ENCODE peak calls at places on chromosome 11, in four cellular contexts. One of them, this sample, is unnamed.
A peak's percentile ranks its signal among the peaks of the same experiment; 100 is the strongest.

GRCh38 chr11:13487661-13488030 is 8.2 kb downstream of the PTH start:
- DNase-seq in gastrocnemius medialis: no peak
- DNase-seq in tibial artery: no peak
- DNase-seq in upper lobe of right lung: no peak
- DNase-seq in this sample: no peak

GRCh38 chr11:95306816-95307215 is 75.8 kb upstream of the SESN3 start:
- DNase-seq in upper lobe of right lung: no peak
- DNase-seq in tibial artery: no peak
- DNase-seq in gastrocnemius medialis: no peak
- DNase-seq in this sample: no peak

GRCh38 chr11:118234833-118235232 is 10.0 kb upstream of the JAML start:
- DNase-seq in tibial artery: no peak
- DNase-seq in upper lobe of right lung: no peak
- DNase-seq in gastrocnemius medialis: no peak
- DNase-seq in this sample: no peak

GRCh38 chr11:112255075-112255739 is 5.5 kb downstream of the PLET1 start:
- DNase-seq in upper lobe of right lung: no peak
- DNase-seq in gastrocnemius medialis: no peak
- DNase-seq in tibial artery: peak; percentile 41
- DNase-seq in this sample: no peak

GRCh38 chr11:3989251-3989650 is 105.3 kb upstream of the RRM1 start:
- DNase-seq in upper lobe of right lung: no peak
- DNase-seq in tibial artery: no peak
- DNase-seq in gastrocnemius medialis: no peak
- DNase-seq in this sample: no peak

GRCh38 chr11:2933376-2934056 is 4.3 kb upstream of the PHLDA2 start:
- DNase-seq in upper lobe of right lung: peak; percentile 94
- DNase-seq in gastrocnemius medialis: peak; percentile 63
- DNase-seq in tibial artery: peak; percentile 76
- DNase-seq in this sample: peak; percentile 95

GRCh38 chr11:116109228-116109627 is 605.0 kb upstream of the CADM1 start:
- DNase-seq in upper lobe of right lung: no peak
- DNase-seq in gastrocnemius medialis: no peak
- DNase-seq in tibial artery: no peak
- DNase-seq in this sample: peak; percentile 25

GRCh38 chr11:93131709-93132108 is 66.1 kb downstream of the SLC36A4 start:
- DNase-seq in tibial artery: no peak
- DNase-seq in upper lobe of right lung: no peak
- DNase-seq in gastrocnemius medialis: no peak
- DNase-seq in this sample: no peak

GRCh38 chr11:65452806-65453490 is 30.4 kb downstream of the NEAT1 start:
- DNase-seq in tibial artery: peak; percentile 68
- DNase-seq in upper lobe of right lung: no peak
- DNase-seq in gastrocnemius medialis: peak; percentile 52
- DNase-seq in this sample: no peak

GRCh38 chr11:61107888-61108287 is 5.6 kb downstream of the CD5 start:
- DNase-seq in gastrocnemius medialis: no peak
- DNase-seq in upper lobe of right lung: no peak
- DNase-seq in tibial artery: no peak
- DNase-seq in this sample: no peak

GRCh38 chr11:101759771-101760450 is 154.9 kb upstream of the CEP126 start:
- DNase-seq in upper lobe of right lung: no peak
- DNase-seq in gastrocnemius medialis: no peak
- DNase-seq in tibial artery: no peak
- DNase-seq in this sample: no peak

GRCh38 chr11:2473361-2474058 is 28.7 kb downstream of the KCNQ1 start:
- DNase-seq in gastrocnemius medialis: no peak
- DNase-seq in upper lobe of right lung: peak; percentile 55
- DNase-seq in tibial artery: no peak
- DNase-seq in this sample: no peak

GRCh38 chr11:12165237-12165875 is 55.0 kb downstream of the MICAL2 start:
- DNase-seq in tibial artery: no peak
- DNase-seq in upper lobe of right lung: peak; percentile 46
- DNase-seq in gastrocnemius medialis: no peak
- DNase-seq in this sample: no peak

GRCh38 chr11:12169822-12170221 is 59.4 kb downstream of the MICAL2 start:
- DNase-seq in upper lobe of right lung: peak; percentile 16
- DNase-seq in gastrocnemius medialis: no peak
- DNase-seq in tibial artery: no peak
- DNase-seq in this sample: no peak

GRCh38 chr11:12168114-12168513 is 57.7 kb downstream of the MICAL2 start:
- DNase-seq in tibial artery: no peak
- DNase-seq in gastrocnemius medialis: no peak
- DNase-seq in upper lobe of right lung: no peak
- DNase-seq in this sample: no peak

GRCh38 chr11:12166299-12167092 is 56.1 kb downstream of the MICAL2 start:
- DNase-seq in upper lobe of right lung: peak; percentile 17
- DNase-seq in tibial artery: no peak
- DNase-seq in gastrocnemius medialis: no peak
- DNase-seq in this sample: peak; percentile 3

GRCh38 chr11:12167098-12167999 is 57.0 kb downstream of the MICAL2 start:
- DNase-seq in gastrocnemius medialis: no peak
- DNase-seq in tibial artery: no peak
- DNase-seq in upper lobe of right lung: peak; percentile 69
- DNase-seq in this sample: no peak
- H3K4me1 ChIP-seq in gastrocnemius medialis: peaks cover 11% of the 10 kb centered on the region
- H3K4me1 ChIP-seq in tibial artery: peaks cover 74% of the 10 kb centered on the region
- H3K4me1 ChIP-seq in upper lobe of right lung: peaks cover 31% of the 10 kb centered on the region
- H3K4me1 ChIP-seq in this sample: peaks cover 54% of the 10 kb centered on the region

GRCh38 chr11:15901046-15901445 is 455.3 kb downstream of the SOX6 start:
- DNase-seq in tibial artery: no peak
- DNase-seq in upper lobe of right lung: peak; percentile 60
- DNase-seq in gastrocnemius medialis: no peak
- DNase-seq in this sample: no peak
- H3K27ac ChIP-seq in tibial artery: peak overlapping the region; percentile 7
- H3K27ac ChIP-seq in upper lobe of right lung: no peak overlapping the region
- H3K27ac ChIP-seq in gastrocnemius medialis: no peak overlapping the region
- H3K27ac ChIP-seq in this sample: no peak overlapping the region

GRCh38 chr11:29336727-29337212 is 680.1 kb downstream of the KCNA4 start:
- DNase-seq in upper lobe of right lung: no peak
- DNase-seq in gastrocnemius medialis: no peak
- DNase-seq in tibial artery: no peak
- DNase-seq in this sample: no peak
- H3K27me3 ChIP-seq in upper lobe of right lung: no peaks in the 10 kb centered on the region
- H3K27me3 ChIP-seq in gastrocnemius medialis: no peaks in the 10 kb centered on the region
- H3K27me3 ChIP-seq in tibial artery: peaks cover 4% of the 10 kb centered on the region
- H3K27me3 ChIP-seq in this sample: no peaks in the 10 kb centered on the region

DNA sequence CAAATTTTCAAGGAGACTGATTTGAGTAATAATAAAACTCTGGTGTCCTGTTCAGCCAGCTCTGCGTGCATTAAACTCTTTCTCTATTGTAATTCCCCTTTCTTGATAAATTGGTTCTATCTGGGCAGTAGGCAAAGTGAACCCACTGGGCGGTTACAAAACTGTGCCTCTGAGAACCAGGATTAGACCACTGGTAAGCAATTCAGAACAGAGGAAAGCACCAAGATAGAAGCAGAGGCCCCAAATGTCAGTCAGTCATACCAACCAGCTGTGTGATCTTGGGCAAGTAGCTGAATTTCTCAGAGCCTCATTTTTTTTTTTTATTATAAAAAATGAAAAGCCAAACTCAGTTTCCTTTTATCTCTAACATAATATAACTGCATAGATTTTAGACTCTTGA is 54.9 kb downstream of the TRIM44 start:
- DNase-seq in tibial artery: no peak
- DNase-seq in gastrocnemius medialis: no peak
- DNase-seq in upper lobe of right lung: no peak
- DNase-seq in this sample: no peak
- H3K4me1 ChIP-seq in tibial artery: no peaks in the 10 kb centered on the region
- H3K4me1 ChIP-seq in gastrocnemius medialis: peaks cover 3% of the 10 kb centered on the region
- H3K4me1 ChIP-seq in upper lobe of right lung: no peaks in the 10 kb centered on the region
- H3K4me1 ChIP-seq in this sample: peaks cover 4% of the 10 kb centered on the region